ENCODE peak calls at places on chromosomes 12 and 14, in seven cellular contexts. V is IMR-90, L is HepG2, S is HCT116, D is GM12878, N is K562, G is H1. Q is an unnamed sample.

GRCh38 chr14:95397325-95397724 is 77.6 kb upstream of the CLMN start:
- DNase-seq in N (no peak), L (no peak), G (no peak), D (no peak), S (no peak), V (no peak), Q (no peak)

GRCh38 chr12:41795066-41795465 is 349.6 kb downstream of the GXYLT1 start:
- DNase-seq in S (no peak), D (no peak), G (no peak), V (peak; percentile 2), L (no peak), N (no peak), Q (peak; percentile 85)

GRCh38 chr12:9047105-9047504 is 57.8 kb downstream of the KLRG1 start:
- DNase-seq in L (no peak), G (no peak), N (no peak), S (no peak), V (no peak), D (no peak), Q (no peak)

GRCh38 chr12:114684098-114684869 is at the start of gene TBX3:
- DNase-seq in L (peak; percentile 98), G (peak; percentile 85), D (no peak), S (peak; percentile 98), V (peak; percentile 99), N (peak; percentile 89), Q (peak; percentile 95)

GRCh38 chr14:91872011-91872476 is 4.7 kb upstream of the TC2N start:
- DNase-seq in L (peak; percentile 8), D (peak; percentile 64), N (no peak), S (no peak), G (no peak), V (no peak), Q (peak; percentile 19)

GRCh38 chr12:998020-998874 is 7.2 kb downstream of the ERC1 start:
- DNase-seq in S (no peak), D (no peak), N (no peak), L (peak; percentile 68), G (peak; percentile 10), V (peak; percentile 21), Q (no peak)

GRCh38 chr12:23559268-23559753 is 390.2 kb downstream of the SOX5 start:
- DNase-seq in S (no peak), N (peak; percentile 78), D (no peak), V (no peak), G (no peak), L (no peak), Q (no peak)

GRCh38 chr12:51896236-51896635 is 8.3 kb downstream of the ANKRD33 start:
- DNase-seq in S (no peak), V (no peak), L (no peak), N (no peak), G (no peak), D (no peak), Q (peak; percentile 38)

DNA sequence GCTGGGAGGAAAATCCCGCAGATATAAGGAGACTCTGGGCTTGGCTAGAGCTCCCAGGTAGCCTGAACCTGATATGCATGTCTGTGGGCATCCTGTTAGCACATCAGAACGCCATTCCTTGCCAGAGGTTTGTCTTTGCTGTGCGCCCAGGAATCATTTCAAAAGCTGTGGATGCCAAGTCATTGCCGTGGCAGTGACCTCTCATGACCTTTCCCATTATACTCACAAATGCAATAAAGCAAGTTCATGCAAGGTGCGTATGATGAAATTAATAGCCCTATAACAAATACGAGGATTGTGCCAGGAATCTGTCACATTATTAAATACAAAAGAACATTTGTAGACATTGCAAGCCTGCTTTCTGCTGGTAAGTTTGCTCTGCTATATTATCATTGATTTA is 229.1 kb upstream of the PELI2 start:
- DNase-seq in V (no peak), N (no peak), D (no peak), L (no peak), S (no peak), G (no peak), Q (no peak)
- H3K9ac ChIP-seq in V (no peak overlapping the region), N (no peak overlapping the region), D (no peak overlapping the region), L (no peak overlapping the region), S (no peak overlapping the region), G (no peak overlapping the region), Q (no peak overlapping the region)

GRCh38 chr14:36521598-36522345 is 1.7 kb upstream of the NKX2-1 start:
- DNase-seq in G (peak; percentile 74), L (no peak), N (no peak), V (no peak), D (no peak), S (no peak), Q (no peak)

GRCh38 chr14:36518586-36519430 is 1.2 kb downstream of the NKX2-1 start:
- DNase-seq in S (no peak), L (no peak), N (no peak), D (no peak), G (no peak), V (no peak), Q (no peak)

GRCh38 chr14:36519431-36520321 is at the start of gene NKX2-1:
- DNase-seq in S (no peak), N (no peak), G (peak; percentile 82), L (no peak), D (no peak), V (no peak), Q (no peak)

GRCh38 chr14:36522347-36522971 is 2.4 kb upstream of the NKX2-1 start:
- DNase-seq in V (no peak), S (no peak), G (peak; percentile 73), D (no peak), L (no peak), N (no peak), Q (no peak)

DNA sequence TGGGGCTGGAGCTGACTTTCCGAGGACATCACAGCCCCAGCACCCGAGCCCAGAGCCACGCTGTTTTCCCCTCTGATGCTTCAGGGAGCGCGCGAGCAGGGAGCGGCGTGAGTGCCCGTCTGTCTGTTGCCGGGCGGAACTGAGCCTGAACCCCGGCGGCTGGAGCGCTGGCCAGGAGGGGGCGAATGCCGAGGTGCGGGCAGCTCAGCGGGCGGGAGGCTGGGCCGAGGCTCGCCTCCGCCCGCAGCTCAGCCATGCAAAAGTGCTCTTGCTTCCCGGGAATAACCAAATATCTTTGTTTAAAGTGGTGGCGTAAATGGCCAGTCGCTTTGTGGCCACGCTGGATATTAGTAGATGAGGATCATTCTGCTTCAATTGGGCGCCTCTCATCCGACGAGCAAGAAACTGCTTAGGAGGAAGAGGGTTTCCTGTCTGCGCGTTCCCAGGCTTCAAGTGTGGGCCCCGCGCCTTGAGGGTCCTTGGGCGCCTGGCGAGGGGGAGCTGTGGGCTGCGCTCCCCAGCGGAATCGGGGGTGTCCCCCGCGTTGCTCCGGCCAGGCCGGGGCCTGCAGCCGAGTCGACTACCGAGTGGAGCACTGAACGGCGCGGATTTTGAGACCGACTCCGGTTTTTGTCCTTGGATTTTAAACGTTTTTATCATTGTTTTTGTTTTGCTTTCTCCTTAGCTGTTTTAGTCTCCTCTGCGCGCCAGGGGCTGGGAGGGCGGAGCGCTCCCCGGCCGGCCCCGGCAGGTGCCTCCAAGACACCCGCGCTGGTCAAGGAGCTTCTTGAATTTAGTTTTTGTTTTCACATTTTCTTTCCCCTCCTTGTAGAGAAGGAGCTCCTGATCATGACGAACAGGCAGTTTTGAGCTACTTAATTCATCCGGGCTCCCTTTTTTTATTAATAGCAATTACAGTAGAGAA is 831 bp upstream of the NKX2-1 start:
- DNase-seq in D (no peak), G (peak; percentile 80), V (peak; percentile 2), L (peak; percentile 44), S (peak; percentile 7), N (peak; percentile 13), Q (peak; percentile 6)
- H3K4me3 ChIP-seq in D (no peak overlapping the region), G (peak overlapping the region; percentile 11), V (no peak overlapping the region), L (peak overlapping the region; percentile 1), S (peak overlapping the region; percentile 58), N (no peak overlapping the region), Q (no peak overlapping the region)

GRCh38 chr12:118377005-118377890 is 893 bp downstream of the SUDS3 start:
- DNase-seq in L (no peak), N (peak; percentile 23), V (no peak), G (no peak), S (no peak), D (no peak), Q (peak; percentile 29)

GRCh38 chr12:118377891-118378470 is 1.6 kb downstream of the SUDS3 start:
- DNase-seq in V (peak; percentile 44), L (peak; percentile 36), D (no peak), G (peak; percentile 86), N (peak; percentile 75), S (peak; percentile 22), Q (peak; percentile 69)

GRCh38 chr12:118375348-118375747 is 1.0 kb upstream of the SUDS3 start:
- DNase-seq in S (no peak), V (no peak), D (no peak), L (no peak), G (peak; percentile 36), N (peak; percentile 35), Q (no peak)

GRCh38 chr12:118374909-118375308 is 1.4 kb upstream of the SUDS3 start:
- DNase-seq in V (no peak), G (no peak), S (no peak), L (no peak), D (no peak), N (no peak), Q (no peak)

DNA sequence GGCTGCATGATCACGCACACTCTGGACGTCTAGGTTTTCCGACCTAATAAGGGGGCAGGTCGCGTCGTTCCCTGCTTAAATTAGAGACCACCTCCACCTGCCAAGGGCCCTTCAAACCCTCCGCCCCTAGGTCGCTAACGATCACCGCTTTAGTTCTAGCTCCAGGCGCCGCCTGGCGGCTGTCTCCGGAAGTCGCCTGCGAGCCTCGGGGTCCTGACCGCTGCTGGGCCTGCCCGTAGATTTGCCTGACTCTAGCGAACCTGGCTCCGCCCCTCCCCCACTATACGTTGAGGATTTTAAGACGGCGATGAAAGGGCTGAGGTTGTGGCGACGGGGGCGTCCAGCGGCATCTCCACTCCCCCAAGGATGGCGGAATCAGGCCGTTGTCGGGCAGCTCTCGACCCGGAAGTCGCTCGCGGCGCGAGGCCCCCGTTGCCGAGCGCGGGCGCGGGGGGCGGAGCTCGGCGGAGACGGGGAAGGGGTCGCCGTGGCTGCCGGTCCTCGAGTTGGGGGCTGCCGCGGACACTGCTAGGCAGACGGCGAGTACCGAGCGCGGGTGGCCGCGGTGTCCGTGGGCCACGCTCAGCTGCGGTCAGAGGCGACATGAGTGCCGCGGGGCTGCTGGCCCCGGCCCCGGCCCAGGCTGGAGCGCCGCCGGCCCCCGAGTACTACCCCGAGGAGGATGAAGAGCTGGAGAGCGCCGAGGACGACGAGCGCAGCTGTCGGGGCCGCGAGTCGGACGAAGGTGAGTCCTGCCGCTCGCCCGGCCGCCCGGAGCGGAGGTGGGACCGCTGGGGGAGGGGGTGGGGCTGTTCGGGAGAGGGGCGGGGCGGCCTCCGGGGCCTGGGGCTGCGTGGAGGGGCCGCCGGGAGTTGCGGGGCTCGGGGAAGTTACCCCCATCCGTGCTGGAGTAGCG is at the start of gene SUDS3:
- DNase-seq in S (peak; percentile 67), L (peak; percentile 78), N (peak; percentile 92), V (peak; percentile 66), D (peak; percentile 73), G (peak; percentile 99), Q (peak; percentile 89)
- TF ChIP-seq POLR2A in S (no peak), L (no peak), N (peak; percentile 58), V (no peak), D (peak; percentile 83), G (peak; percentile 48), Q (no peak)

GRCh38 chr12:65937181-65937641 is 112.9 kb downstream of the HMGA2 start:
- DNase-seq in D (no peak), N (no peak), L (peak; percentile 97), G (no peak), S (peak; percentile 66), V (peak; percentile 35), Q (no peak)

GRCh38 chr12:65936529-65936911 is 112.2 kb downstream of the HMGA2 start:
- DNase-seq in N (no peak), G (no peak), L (no peak), D (no peak), S (no peak), V (no peak), Q (no peak)

GRCh38 chr12:65935906-65936528 is 111.7 kb downstream of the HMGA2 start:
- DNase-seq in G (no peak), V (no peak), D (no peak), N (no peak), S (no peak), L (peak; percentile 39), Q (peak; percentile 97)

GRCh38 chr12:65937806-65938205 is 113.5 kb downstream of the HMGA2 start:
- DNase-seq in V (no peak), D (no peak), G (no peak), N (no peak), S (no peak), L (no peak), Q (no peak)

DNA sequence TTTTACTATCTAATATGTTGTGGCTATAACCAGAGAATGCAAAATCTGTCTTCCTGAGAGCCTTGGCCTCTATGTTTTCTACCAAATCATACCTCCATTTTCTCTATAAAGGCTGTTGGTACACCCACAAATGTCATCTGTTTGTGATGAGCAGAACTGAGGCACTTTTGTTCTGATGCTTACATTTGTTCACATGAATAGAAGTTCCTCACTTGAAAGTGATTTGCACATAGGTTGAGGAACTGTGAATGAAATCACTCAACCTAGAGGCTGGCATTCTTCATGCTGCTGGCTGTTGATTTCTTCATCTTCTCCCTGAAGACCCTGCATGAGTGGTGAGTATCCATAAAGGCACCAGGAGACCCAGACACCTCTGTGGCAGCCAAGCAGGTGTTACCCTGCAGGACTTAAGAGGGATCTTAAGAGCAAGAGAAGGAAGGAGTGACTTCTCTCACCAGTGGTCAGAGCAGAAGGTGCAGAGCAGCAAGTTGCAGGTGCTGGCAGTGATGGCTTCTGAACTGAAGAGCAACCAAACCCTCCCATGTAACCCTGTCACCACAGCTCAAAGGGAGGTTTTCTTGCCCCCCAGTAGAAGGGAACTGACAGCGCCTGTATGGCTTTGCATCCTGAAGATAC is 110.3 kb downstream of the HMGA2 start:
- DNase-seq in V (no peak), L (no peak), N (no peak), S (no peak), G (no peak), D (no peak), Q (no peak)
- H3K9ac ChIP-seq in V (no peak overlapping the region), L (no peak overlapping the region), N (no peak overlapping the region), S (no peak overlapping the region), G (no peak overlapping the region), D (no peak overlapping the region), Q (no peak overlapping the region)

Q was measured in endothelial cell of umbilical vein.